ENCODE peak calls at places on chromosomes 2 and 18, in six cellular contexts. One of them, this sample, is unnamed.
A peak's percentile ranks its signal among the peaks of the same experiment; 100 is the strongest.

GRCh38 chr2:27720004-27720551 is 51.4 kb upstream of the MRPL33 start:
- DNase-seq in HT-29: peak; percentile 65
- DNase-seq in stimulated activated CD4-positive, alpha-beta T cell treated with anti-CD3 and anti-CD28 coated beads, Interleukin-15, amount 100 ng/mL, for 1 hour: peak; percentile 22
- DNase-seq in small intestine: no peak
- DNase-seq in naive thymus-derived CD4-positive, alpha-beta T cell: peak; percentile 61
- DNase-seq in NCI-H774: no peak
- DNase-seq in this sample: peak; percentile 47

GRCh38 chr2:179614121-179614520 is 247.3 kb downstream of the ZNF385B start:
- DNase-seq in naive thymus-derived CD4-positive, alpha-beta T cell: no peak
- DNase-seq in stimulated activated CD4-positive, alpha-beta T cell treated with anti-CD3 and anti-CD28 coated beads, Interleukin-15, amount 100 ng/mL, for 1 hour: no peak
- DNase-seq in small intestine: no peak
- DNase-seq in HT-29: no peak
- DNase-seq in NCI-H774: no peak
- DNase-seq in this sample: no peak

GRCh38 chr2:131016826-131017596 is 76.2 kb downstream of the FAM168B start:
- DNase-seq in stimulated activated CD4-positive, alpha-beta T cell treated with anti-CD3 and anti-CD28 coated beads, Interleukin-15, amount 100 ng/mL, for 1 hour: no peak
- DNase-seq in HT-29: no peak
- DNase-seq in naive thymus-derived CD4-positive, alpha-beta T cell: no peak
- DNase-seq in NCI-H774: no peak
- DNase-seq in small intestine: no peak
- DNase-seq in this sample: no peak

GRCh38 chr2:218145124-218145523 is 19.3 kb downstream of the CXCR2 start:
- DNase-seq in small intestine: no peak
- DNase-seq in stimulated activated CD4-positive, alpha-beta T cell treated with anti-CD3 and anti-CD28 coated beads, Interleukin-15, amount 100 ng/mL, for 1 hour: no peak
- DNase-seq in NCI-H774: no peak
- DNase-seq in HT-29: no peak
- DNase-seq in naive thymus-derived CD4-positive, alpha-beta T cell: no peak
- DNase-seq in this sample: no peak

GRCh38 chr2:6071536-6071935 is 379.4 kb downstream of the SOX11 start:
- DNase-seq in small intestine: no peak
- DNase-seq in HT-29: no peak
- DNase-seq in NCI-H774: no peak
- DNase-seq in naive thymus-derived CD4-positive, alpha-beta T cell: no peak
- DNase-seq in stimulated activated CD4-positive, alpha-beta T cell treated with anti-CD3 and anti-CD28 coated beads, Interleukin-15, amount 100 ng/mL, for 1 hour: no peak
- DNase-seq in this sample: no peak

GRCh38 chr2:101119431-101119830 is 31.8 kb downstream of the TBC1D8 start:
- DNase-seq in small intestine: no peak
- DNase-seq in stimulated activated CD4-positive, alpha-beta T cell treated with anti-CD3 and anti-CD28 coated beads, Interleukin-15, amount 100 ng/mL, for 1 hour: no peak
- DNase-seq in NCI-H774: no peak
- DNase-seq in HT-29: no peak
- DNase-seq in naive thymus-derived CD4-positive, alpha-beta T cell: no peak
- DNase-seq in this sample: no peak

GRCh38 chr2:64202206-64202864 is 58.1 kb upstream of the PELI1 start:
- DNase-seq in small intestine: peak; percentile 79
- DNase-seq in stimulated activated CD4-positive, alpha-beta T cell treated with anti-CD3 and anti-CD28 coated beads, Interleukin-15, amount 100 ng/mL, for 1 hour: no peak
- DNase-seq in naive thymus-derived CD4-positive, alpha-beta T cell: no peak
- DNase-seq in NCI-H774: peak; percentile 47
- DNase-seq in HT-29: peak; percentile 96
- DNase-seq in this sample: peak; percentile 56

GRCh38 chr2:222891890-222892289 is 31.1 kb downstream of the ACSL3 start:
- DNase-seq in HT-29: no peak
- DNase-seq in naive thymus-derived CD4-positive, alpha-beta T cell: no peak
- DNase-seq in small intestine: no peak
- DNase-seq in NCI-H774: no peak
- DNase-seq in stimulated activated CD4-positive, alpha-beta T cell treated with anti-CD3 and anti-CD28 coated beads, Interleukin-15, amount 100 ng/mL, for 1 hour: no peak
- DNase-seq in this sample: peak; percentile 20

GRCh38 chr18:11176416-11176815 is 27.0 kb upstream of the PIEZO2 start:
- DNase-seq in naive thymus-derived CD4-positive, alpha-beta T cell: no peak
- DNase-seq in small intestine: no peak
- DNase-seq in NCI-H774: no peak
- DNase-seq in HT-29: no peak
- DNase-seq in stimulated activated CD4-positive, alpha-beta T cell treated with anti-CD3 and anti-CD28 coated beads, Interleukin-15, amount 100 ng/mL, for 1 hour: no peak
- DNase-seq in this sample: no peak

GRCh38 chr2:96951125-96951654 is 35.2 kb downstream of the FAM178B start:
- DNase-seq in HT-29: peak; percentile 80
- DNase-seq in stimulated activated CD4-positive, alpha-beta T cell treated with anti-CD3 and anti-CD28 coated beads, Interleukin-15, amount 100 ng/mL, for 1 hour: peak; percentile 66
- DNase-seq in NCI-H774: peak; percentile 65
- DNase-seq in naive thymus-derived CD4-positive, alpha-beta T cell: peak; percentile 75
- DNase-seq in small intestine: peak; percentile 63
- DNase-seq in this sample: peak; percentile 57

GRCh38 chr2:2879071-2879470 is 498.5 kb downstream of the EIPR1 start:
- DNase-seq in NCI-H774: no peak
- DNase-seq in stimulated activated CD4-positive, alpha-beta T cell treated with anti-CD3 and anti-CD28 coated beads, Interleukin-15, amount 100 ng/mL, for 1 hour: no peak
- DNase-seq in small intestine: no peak
- DNase-seq in naive thymus-derived CD4-positive, alpha-beta T cell: no peak
- DNase-seq in HT-29: no peak
- DNase-seq in this sample: no peak

GRCh38 chr2:156826342-156826933 is 390.3 kb downstream of the GPD2 start:
- DNase-seq in small intestine: no peak
- DNase-seq in naive thymus-derived CD4-positive, alpha-beta T cell: no peak
- DNase-seq in stimulated activated CD4-positive, alpha-beta T cell treated with anti-CD3 and anti-CD28 coated beads, Interleukin-15, amount 100 ng/mL, for 1 hour: no peak
- DNase-seq in HT-29: no peak
- DNase-seq in NCI-H774: no peak
- DNase-seq in this sample: no peak

GRCh38 chr2:52260904-52261303 is 1229.0 kb upstream of the NRXN1 start:
- DNase-seq in HT-29: no peak
- DNase-seq in small intestine: no peak
- DNase-seq in NCI-H774: no peak
- DNase-seq in stimulated activated CD4-positive, alpha-beta T cell treated with anti-CD3 and anti-CD28 coated beads, Interleukin-15, amount 100 ng/mL, for 1 hour: no peak
- DNase-seq in naive thymus-derived CD4-positive, alpha-beta T cell: no peak
- DNase-seq in this sample: no peak

GRCh38 chr18:45090526-45091140 is 409.9 kb downstream of the SETBP1 start:
- DNase-seq in small intestine: no peak
- DNase-seq in stimulated activated CD4-positive, alpha-beta T cell treated with anti-CD3 and anti-CD28 coated beads, Interleukin-15, amount 100 ng/mL, for 1 hour: no peak
- DNase-seq in NCI-H774: no peak
- DNase-seq in naive thymus-derived CD4-positive, alpha-beta T cell: no peak
- DNase-seq in HT-29: no peak
- DNase-seq in this sample: no peak

GRCh38 chr2:168608796-168609195 is 152.7 kb downstream of the CERS6 start:
- DNase-seq in naive thymus-derived CD4-positive, alpha-beta T cell: no peak
- DNase-seq in NCI-H774: no peak
- DNase-seq in stimulated activated CD4-positive, alpha-beta T cell treated with anti-CD3 and anti-CD28 coated beads, Interleukin-15, amount 100 ng/mL, for 1 hour: no peak
- DNase-seq in HT-29: no peak
- DNase-seq in small intestine: no peak
- DNase-seq in this sample: no peak

GRCh38 chr2:38763728-38764127 is 12.6 kb upstream of the SRSF7 start:
- DNase-seq in HT-29: no peak
- DNase-seq in small intestine: no peak
- DNase-seq in naive thymus-derived CD4-positive, alpha-beta T cell: no peak
- DNase-seq in NCI-H774: no peak
- DNase-seq in stimulated activated CD4-positive, alpha-beta T cell treated with anti-CD3 and anti-CD28 coated beads, Interleukin-15, amount 100 ng/mL, for 1 hour: no peak
- DNase-seq in this sample: no peak

GRCh38 chr2:38394903-38395341 is 17.8 kb upstream of the ATL2 start:
- DNase-seq in NCI-H774: no peak
- DNase-seq in small intestine: no peak
- DNase-seq in HT-29: peak; percentile 62
- DNase-seq in naive thymus-derived CD4-positive, alpha-beta T cell: no peak
- DNase-seq in stimulated activated CD4-positive, alpha-beta T cell treated with anti-CD3 and anti-CD28 coated beads, Interleukin-15, amount 100 ng/mL, for 1 hour: no peak
- DNase-seq in this sample: no peak

GRCh38 chr2:30706534-30707303 is 100.5 kb downstream of the CAPN13 start:
- DNase-seq in NCI-H774: peak; percentile 51
- DNase-seq in HT-29: peak; percentile 79
- DNase-seq in small intestine: peak; percentile 74
- DNase-seq in naive thymus-derived CD4-positive, alpha-beta T cell: peak; percentile 68
- DNase-seq in stimulated activated CD4-positive, alpha-beta T cell treated with anti-CD3 and anti-CD28 coated beads, Interleukin-15, amount 100 ng/mL, for 1 hour: peak; percentile 65
- DNase-seq in this sample: peak; percentile 68

GRCh38 chr2:184304006-184304405 is 294.3 kb upstream of the ZNF804A start:
- DNase-seq in stimulated activated CD4-positive, alpha-beta T cell treated with anti-CD3 and anti-CD28 coated beads, Interleukin-15, amount 100 ng/mL, for 1 hour: no peak
- DNase-seq in small intestine: no peak
- DNase-seq in naive thymus-derived CD4-positive, alpha-beta T cell: no peak
- DNase-seq in HT-29: no peak
- DNase-seq in NCI-H774: no peak
- DNase-seq in this sample: no peak

GRCh38 chr2:170502400-170503135 is 212.6 kb upstream of the SP5 start:
- DNase-seq in NCI-H774: no peak
- DNase-seq in small intestine: no peak
- DNase-seq in naive thymus-derived CD4-positive, alpha-beta T cell: no peak
- DNase-seq in HT-29: no peak
- DNase-seq in stimulated activated CD4-positive, alpha-beta T cell treated with anti-CD3 and anti-CD28 coated beads, Interleukin-15, amount 100 ng/mL, for 1 hour: no peak
- DNase-seq in this sample: no peak

GRCh38 chr2:229715895-229716507 is 1.6 kb upstream of the DNER start:
- DNase-seq in small intestine: peak; percentile 14
- DNase-seq in HT-29: peak; percentile 37
- DNase-seq in stimulated activated CD4-positive, alpha-beta T cell treated with anti-CD3 and anti-CD28 coated beads, Interleukin-15, amount 100 ng/mL, for 1 hour: no peak
- DNase-seq in naive thymus-derived CD4-positive, alpha-beta T cell: no peak
- DNase-seq in NCI-H774: peak; percentile 49
- DNase-seq in this sample: peak; percentile 35

GRCh38 chr18:28163201-28163778 is 13.6 kb downstream of the CDH2 start:
- DNase-seq in small intestine: no peak
- DNase-seq in NCI-H774: no peak
- DNase-seq in HT-29: no peak
- DNase-seq in stimulated activated CD4-positive, alpha-beta T cell treated with anti-CD3 and anti-CD28 coated beads, Interleukin-15, amount 100 ng/mL, for 1 hour: no peak
- DNase-seq in naive thymus-derived CD4-positive, alpha-beta T cell: no peak
- DNase-seq in this sample: no peak

GRCh38 chr2:33064349-33064801 is 117.6 kb downstream of the LTBP1 start:
- DNase-seq in small intestine: no peak
- DNase-seq in naive thymus-derived CD4-positive, alpha-beta T cell: no peak
- DNase-seq in stimulated activated CD4-positive, alpha-beta T cell treated with anti-CD3 and anti-CD28 coated beads, Interleukin-15, amount 100 ng/mL, for 1 hour: no peak
- DNase-seq in NCI-H774: no peak
- DNase-seq in HT-29: no peak
- DNase-seq in this sample: peak; percentile 53

GRCh38 chr18:59993560-59993959 is 93.8 kb downstream of the PMAIP1 start:
- DNase-seq in small intestine: no peak
- DNase-seq in HT-29: no peak
- DNase-seq in naive thymus-derived CD4-positive, alpha-beta T cell: no peak
- DNase-seq in NCI-H774: no peak
- DNase-seq in stimulated activated CD4-positive, alpha-beta T cell treated with anti-CD3 and anti-CD28 coated beads, Interleukin-15, amount 100 ng/mL, for 1 hour: no peak
- DNase-seq in this sample: no peak

GRCh38 chr2:50547521-50547920 is 484.4 kb downstream of the NRXN1 start:
- DNase-seq in stimulated activated CD4-positive, alpha-beta T cell treated with anti-CD3 and anti-CD28 coated beads, Interleukin-15, amount 100 ng/mL, for 1 hour: no peak
- DNase-seq in naive thymus-derived CD4-positive, alpha-beta T cell: no peak
- DNase-seq in NCI-H774: no peak
- DNase-seq in small intestine: no peak
- DNase-seq in HT-29: no peak
- DNase-seq in this sample: no peak

GRCh38 chr2:223759569-223760430 is 77.6 kb downstream of the AP1S3 start:
- DNase-seq in NCI-H774: no peak
- DNase-seq in HT-29: peak; percentile 73
- DNase-seq in small intestine: peak; percentile 15
- DNase-seq in stimulated activated CD4-positive, alpha-beta T cell treated with anti-CD3 and anti-CD28 coated beads, Interleukin-15, amount 100 ng/mL, for 1 hour: no peak
- DNase-seq in naive thymus-derived CD4-positive, alpha-beta T cell: no peak
- DNase-seq in this sample: peak; percentile 82

GRCh38 chr2:235937092-235937491 is 231.1 kb downstream of the GBX2 start:
- DNase-seq in NCI-H774: no peak
- DNase-seq in HT-29: no peak
- DNase-seq in small intestine: no peak
- DNase-seq in naive thymus-derived CD4-positive, alpha-beta T cell: no peak
- DNase-seq in stimulated activated CD4-positive, alpha-beta T cell treated with anti-CD3 and anti-CD28 coated beads, Interleukin-15, amount 100 ng/mL, for 1 hour: no peak
- DNase-seq in this sample: peak; percentile 26

GRCh38 chr2:1156526-1156925 is 205.9 kb downstream of the SNTG2 start:
- DNase-seq in NCI-H774: no peak
- DNase-seq in HT-29: no peak
- DNase-seq in naive thymus-derived CD4-positive, alpha-beta T cell: no peak
- DNase-seq in small intestine: no peak
- DNase-seq in stimulated activated CD4-positive, alpha-beta T cell treated with anti-CD3 and anti-CD28 coated beads, Interleukin-15, amount 100 ng/mL, for 1 hour: no peak
- DNase-seq in this sample: no peak

This sample was measured in lung microvascular endothelial cell.